ENCODE peak calls at places on chromosomes 3 and 15, in six cellular contexts. One of them, this sample, is unnamed.

GRCh38 chr3:189202583-189202982 is 30.8 kb downstream of the TPRG1 start:
- DNase-seq in Right ventricle myocardium superior: no peak
- DNase-seq in NCI-H1694 treated with DMSO at 0.1 percent for 48 hours: no peak
- DNase-seq in H4: no peak
- DNase-seq in EL: no peak
- DNase-seq in activated naive CD4-positive, alpha-beta T cell treated with anti-CD3 and anti-CD28 coated beads for 36 hours: no peak
- DNase-seq in this sample: no peak

GRCh38 chr3:42802876-42803799 is 1.2 kb downstream of the HIGD1A start:
- DNase-seq in Right ventricle myocardium superior: no peak
- DNase-seq in H4: no peak
- DNase-seq in NCI-H1694 treated with DMSO at 0.1 percent for 48 hours: no peak
- DNase-seq in EL: peak
- DNase-seq in activated naive CD4-positive, alpha-beta T cell treated with anti-CD3 and anti-CD28 coated beads for 36 hours: peak
- DNase-seq in this sample: no peak

GRCh38 chr3:143476965-143477640 is 357.5 kb downstream of the CHST2 start:
- DNase-seq in NCI-H1694 treated with DMSO at 0.1 percent for 48 hours: no peak
- DNase-seq in Right ventricle myocardium superior: no peak
- DNase-seq in EL: no peak
- DNase-seq in activated naive CD4-positive, alpha-beta T cell treated with anti-CD3 and anti-CD28 coated beads for 36 hours: no peak
- DNase-seq in H4: no peak
- DNase-seq in this sample: no peak

GRCh38 chr15:52080031-52080430 is 32.5 kb downstream of the BCL2L10 start:
- DNase-seq in H4: no peak
- DNase-seq in activated naive CD4-positive, alpha-beta T cell treated with anti-CD3 and anti-CD28 coated beads for 36 hours: no peak
- DNase-seq in EL: no peak
- DNase-seq in Right ventricle myocardium superior: no peak
- DNase-seq in NCI-H1694 treated with DMSO at 0.1 percent for 48 hours: no peak
- DNase-seq in this sample: no peak

GRCh38 chr15:73374599-73374998 is 5.8 kb upstream of the HCN4 start:
- DNase-seq in EL: no peak
- DNase-seq in H4: no peak
- DNase-seq in activated naive CD4-positive, alpha-beta T cell treated with anti-CD3 and anti-CD28 coated beads for 36 hours: no peak
- DNase-seq in Right ventricle myocardium superior: peak
- DNase-seq in NCI-H1694 treated with DMSO at 0.1 percent for 48 hours: no peak
- DNase-seq in this sample: no peak

GRCh38 chr15:90225504-90226234 is 8.1 kb downstream of the CIB1 start:
- DNase-seq in H4: no peak
- DNase-seq in NCI-H1694 treated with DMSO at 0.1 percent for 48 hours: no peak
- DNase-seq in Right ventricle myocardium superior: no peak
- DNase-seq in activated naive CD4-positive, alpha-beta T cell treated with anti-CD3 and anti-CD28 coated beads for 36 hours: no peak
- DNase-seq in EL: no peak
- DNase-seq in this sample: no peak

GRCh38 chr3:176906046-176906905 is 291.0 kb downstream of the TBL1XR1 start:
- DNase-seq in H4: peak
- DNase-seq in EL: peak
- DNase-seq in activated naive CD4-positive, alpha-beta T cell treated with anti-CD3 and anti-CD28 coated beads for 36 hours: no peak
- DNase-seq in NCI-H1694 treated with DMSO at 0.1 percent for 48 hours: peak
- DNase-seq in Right ventricle myocardium superior: no peak
- DNase-seq in this sample: no peak

GRCh38 chr15:65184305-65184943 is 718 bp downstream of the CLPX start:
- DNase-seq in NCI-H1694 treated with DMSO at 0.1 percent for 48 hours: no peak
- DNase-seq in activated naive CD4-positive, alpha-beta T cell treated with anti-CD3 and anti-CD28 coated beads for 36 hours: peak
- DNase-seq in EL: peak
- DNase-seq in H4: peak
- DNase-seq in Right ventricle myocardium superior: peak
- DNase-seq in this sample: peak

GRCh38 chr15:81483496-81483895 is 109.5 kb upstream of the TMC3 start:
- DNase-seq in Right ventricle myocardium superior: no peak
- DNase-seq in activated naive CD4-positive, alpha-beta T cell treated with anti-CD3 and anti-CD28 coated beads for 36 hours: no peak
- DNase-seq in H4: no peak
- DNase-seq in NCI-H1694 treated with DMSO at 0.1 percent for 48 hours: no peak
- DNase-seq in EL: no peak
- DNase-seq in this sample: no peak

GRCh38 chr3:128473180-128473519 is 6.5 kb upstream of the DNAJB8 start:
- DNase-seq in EL: no peak
- DNase-seq in NCI-H1694 treated with DMSO at 0.1 percent for 48 hours: peak
- DNase-seq in H4: no peak
- DNase-seq in Right ventricle myocardium superior: no peak
- DNase-seq in activated naive CD4-positive, alpha-beta T cell treated with anti-CD3 and anti-CD28 coated beads for 36 hours: no peak
- DNase-seq in this sample: no peak

This sample was measured in psoas muscle.